ENCODE peak calls at places on chromosomes 11 and 22, in six cellular contexts. One of them, this sample, is unnamed.

GRCh38 chr11:36214484-36214883 is 74.7 kb downstream of the COMMD9 start:
- DNase-seq in psoas muscle: no peak
- DNase-seq in activated CD8-positive, alpha-beta memory T cell treated with anti-CD3 and anti-CD28 coated beads for 1 hour: no peak
- DNase-seq in cardiac fibroblast: no peak
- DNase-seq in AG20443: no peak
- DNase-seq in stimulated activated CD4-positive, alpha-beta T cell treated with anti-CD3 and anti-CD28 coated beads, Interleukin-15, amount 100 ng/mL, for 1 hour: no peak
- DNase-seq in this sample: no peak

GRCh38 chr22:46482311-46482710 is 55.1 kb downstream of the CELSR1 start:
- DNase-seq in stimulated activated CD4-positive, alpha-beta T cell treated with anti-CD3 and anti-CD28 coated beads, Interleukin-15, amount 100 ng/mL, for 1 hour: no peak
- DNase-seq in activated CD8-positive, alpha-beta memory T cell treated with anti-CD3 and anti-CD28 coated beads for 1 hour: no peak
- DNase-seq in cardiac fibroblast: no peak
- DNase-seq in AG20443: no peak
- DNase-seq in psoas muscle: no peak
- DNase-seq in this sample: no peak

GRCh38 chr11:122439911-122440782 is 215.4 kb upstream of the UBASH3B start:
- DNase-seq in psoas muscle: peak; percentile 67
- DNase-seq in cardiac fibroblast: peak; percentile 76
- DNase-seq in stimulated activated CD4-positive, alpha-beta T cell treated with anti-CD3 and anti-CD28 coated beads, Interleukin-15, amount 100 ng/mL, for 1 hour: no peak
- DNase-seq in activated CD8-positive, alpha-beta memory T cell treated with anti-CD3 and anti-CD28 coated beads for 1 hour: no peak
- DNase-seq in AG20443: peak; percentile 76
- DNase-seq in this sample: peak; percentile 45

GRCh38 chr11:42974510-42974909 is 337.3 kb upstream of the API5 start:
- DNase-seq in AG20443: no peak
- DNase-seq in activated CD8-positive, alpha-beta memory T cell treated with anti-CD3 and anti-CD28 coated beads for 1 hour: no peak
- DNase-seq in cardiac fibroblast: no peak
- DNase-seq in stimulated activated CD4-positive, alpha-beta T cell treated with anti-CD3 and anti-CD28 coated beads, Interleukin-15, amount 100 ng/mL, for 1 hour: no peak
- DNase-seq in psoas muscle: no peak
- DNase-seq in this sample: no peak

GRCh38 chr11:122711831-122712378 is 56.4 kb downstream of the UBASH3B start:
- DNase-seq in cardiac fibroblast: peak; percentile 68
- DNase-seq in AG20443: no peak
- DNase-seq in stimulated activated CD4-positive, alpha-beta T cell treated with anti-CD3 and anti-CD28 coated beads, Interleukin-15, amount 100 ng/mL, for 1 hour: no peak
- DNase-seq in activated CD8-positive, alpha-beta memory T cell treated with anti-CD3 and anti-CD28 coated beads for 1 hour: no peak
- DNase-seq in psoas muscle: no peak
- DNase-seq in this sample: no peak

GRCh38 chr11:56740107-56740506 is 8.4 kb downstream of the OR9G4 start:
- DNase-seq in AG20443: no peak
- DNase-seq in psoas muscle: no peak
- DNase-seq in cardiac fibroblast: no peak
- DNase-seq in activated CD8-positive, alpha-beta memory T cell treated with anti-CD3 and anti-CD28 coated beads for 1 hour: no peak
- DNase-seq in stimulated activated CD4-positive, alpha-beta T cell treated with anti-CD3 and anti-CD28 coated beads, Interleukin-15, amount 100 ng/mL, for 1 hour: no peak
- DNase-seq in this sample: no peak

GRCh38 chr22:47027766-47028165 is 265.3 kb downstream of the TBC1D22A start:
- DNase-seq in AG20443: no peak
- DNase-seq in stimulated activated CD4-positive, alpha-beta T cell treated with anti-CD3 and anti-CD28 coated beads, Interleukin-15, amount 100 ng/mL, for 1 hour: no peak
- DNase-seq in activated CD8-positive, alpha-beta memory T cell treated with anti-CD3 and anti-CD28 coated beads for 1 hour: no peak
- DNase-seq in cardiac fibroblast: no peak
- DNase-seq in psoas muscle: no peak
- DNase-seq in this sample: no peak

GRCh38 chr11:102920118-102920684 is 35.3 kb downstream of the MMP13 start:
- DNase-seq in AG20443: no peak
- DNase-seq in stimulated activated CD4-positive, alpha-beta T cell treated with anti-CD3 and anti-CD28 coated beads, Interleukin-15, amount 100 ng/mL, for 1 hour: no peak
- DNase-seq in activated CD8-positive, alpha-beta memory T cell treated with anti-CD3 and anti-CD28 coated beads for 1 hour: no peak
- DNase-seq in psoas muscle: no peak
- DNase-seq in cardiac fibroblast: no peak
- DNase-seq in this sample: no peak

GRCh38 chr22:39176067-39176621 is 23.7 kb upstream of the CBX7 start:
- DNase-seq in cardiac fibroblast: peak; percentile 90
- DNase-seq in activated CD8-positive, alpha-beta memory T cell treated with anti-CD3 and anti-CD28 coated beads for 1 hour: no peak
- DNase-seq in AG20443: peak; percentile 90
- DNase-seq in stimulated activated CD4-positive, alpha-beta T cell treated with anti-CD3 and anti-CD28 coated beads, Interleukin-15, amount 100 ng/mL, for 1 hour: no peak
- DNase-seq in psoas muscle: peak; percentile 83
- DNase-seq in this sample: peak; percentile 86

GRCh38 chr11:27720277-27720830 is 20.1 kb upstream of the BDNF start:
- DNase-seq in cardiac fibroblast: peak; percentile 60
- DNase-seq in psoas muscle: no peak
- DNase-seq in AG20443: peak; percentile 71
- DNase-seq in activated CD8-positive, alpha-beta memory T cell treated with anti-CD3 and anti-CD28 coated beads for 1 hour: no peak
- DNase-seq in stimulated activated CD4-positive, alpha-beta T cell treated with anti-CD3 and anti-CD28 coated beads, Interleukin-15, amount 100 ng/mL, for 1 hour: no peak
- DNase-seq in this sample: peak; percentile 54

GRCh38 chr11:64007629-64008282 is 21.5 kb downstream of the OTUB1 start:
- DNase-seq in activated CD8-positive, alpha-beta memory T cell treated with anti-CD3 and anti-CD28 coated beads for 1 hour: no peak
- DNase-seq in psoas muscle: peak; percentile 92
- DNase-seq in AG20443: peak; percentile 88
- DNase-seq in cardiac fibroblast: peak; percentile 41
- DNase-seq in stimulated activated CD4-positive, alpha-beta T cell treated with anti-CD3 and anti-CD28 coated beads, Interleukin-15, amount 100 ng/mL, for 1 hour: no peak
- DNase-seq in this sample: peak; percentile 73

GRCh38 chr11:102757823-102758549 is 22.4 kb downstream of the MMP10 start:
- DNase-seq in activated CD8-positive, alpha-beta memory T cell treated with anti-CD3 and anti-CD28 coated beads for 1 hour: no peak
- DNase-seq in stimulated activated CD4-positive, alpha-beta T cell treated with anti-CD3 and anti-CD28 coated beads, Interleukin-15, amount 100 ng/mL, for 1 hour: no peak
- DNase-seq in cardiac fibroblast: peak; percentile 45
- DNase-seq in AG20443: peak; percentile 33
- DNase-seq in psoas muscle: no peak
- DNase-seq in this sample: peak; percentile 20

GRCh38 chr11:116513894-116514293 is 258.9 kb downstream of the BUD13 start:
- DNase-seq in cardiac fibroblast: peak; percentile 71
- DNase-seq in AG20443: peak; percentile 35
- DNase-seq in activated CD8-positive, alpha-beta memory T cell treated with anti-CD3 and anti-CD28 coated beads for 1 hour: no peak
- DNase-seq in stimulated activated CD4-positive, alpha-beta T cell treated with anti-CD3 and anti-CD28 coated beads, Interleukin-15, amount 100 ng/mL, for 1 hour: no peak
- DNase-seq in psoas muscle: no peak
- DNase-seq in this sample: peak; percentile 7

GRCh38 chr11:26490546-26490945 is 81.5 kb downstream of the MUC15 start:
- DNase-seq in activated CD8-positive, alpha-beta memory T cell treated with anti-CD3 and anti-CD28 coated beads for 1 hour: no peak
- DNase-seq in cardiac fibroblast: no peak
- DNase-seq in psoas muscle: no peak
- DNase-seq in stimulated activated CD4-positive, alpha-beta T cell treated with anti-CD3 and anti-CD28 coated beads, Interleukin-15, amount 100 ng/mL, for 1 hour: no peak
- DNase-seq in AG20443: no peak
- DNase-seq in this sample: no peak

GRCh38 chr22:25420471-25420924 is 144.0 kb upstream of the GRK3 start:
- DNase-seq in psoas muscle: no peak
- DNase-seq in AG20443: no peak
- DNase-seq in activated CD8-positive, alpha-beta memory T cell treated with anti-CD3 and anti-CD28 coated beads for 1 hour: no peak
- DNase-seq in stimulated activated CD4-positive, alpha-beta T cell treated with anti-CD3 and anti-CD28 coated beads, Interleukin-15, amount 100 ng/mL, for 1 hour: no peak
- DNase-seq in cardiac fibroblast: no peak
- DNase-seq in this sample: no peak

GRCh38 chr11:130023204-130023603 is 20.6 kb upstream of the PRDM10 start:
- DNase-seq in stimulated activated CD4-positive, alpha-beta T cell treated with anti-CD3 and anti-CD28 coated beads, Interleukin-15, amount 100 ng/mL, for 1 hour: no peak
- DNase-seq in cardiac fibroblast: peak; percentile 62
- DNase-seq in activated CD8-positive, alpha-beta memory T cell treated with anti-CD3 and anti-CD28 coated beads for 1 hour: no peak
- DNase-seq in AG20443: peak; percentile 75
- DNase-seq in psoas muscle: no peak
- DNase-seq in this sample: peak; percentile 82

GRCh38 chr22:35850831-35851230 is 133.2 kb downstream of the APOL5 start:
- DNase-seq in activated CD8-positive, alpha-beta memory T cell treated with anti-CD3 and anti-CD28 coated beads for 1 hour: no peak
- DNase-seq in psoas muscle: no peak
- DNase-seq in cardiac fibroblast: no peak
- DNase-seq in stimulated activated CD4-positive, alpha-beta T cell treated with anti-CD3 and anti-CD28 coated beads, Interleukin-15, amount 100 ng/mL, for 1 hour: no peak
- DNase-seq in AG20443: no peak
- DNase-seq in this sample: no peak

GRCh38 chr11:18853086-18853720 is 61.6 kb upstream of the PTPN5 start:
- DNase-seq in cardiac fibroblast: peak; percentile 32
- DNase-seq in psoas muscle: no peak
- DNase-seq in activated CD8-positive, alpha-beta memory T cell treated with anti-CD3 and anti-CD28 coated beads for 1 hour: no peak
- DNase-seq in AG20443: no peak
- DNase-seq in stimulated activated CD4-positive, alpha-beta T cell treated with anti-CD3 and anti-CD28 coated beads, Interleukin-15, amount 100 ng/mL, for 1 hour: no peak
- DNase-seq in this sample: no peak

GRCh38 chr11:69971741-69972140 is 106.4 kb upstream of the ANO1 start:
- DNase-seq in psoas muscle: no peak
- DNase-seq in AG20443: no peak
- DNase-seq in stimulated activated CD4-positive, alpha-beta T cell treated with anti-CD3 and anti-CD28 coated beads, Interleukin-15, amount 100 ng/mL, for 1 hour: no peak
- DNase-seq in activated CD8-positive, alpha-beta memory T cell treated with anti-CD3 and anti-CD28 coated beads for 1 hour: no peak
- DNase-seq in cardiac fibroblast: no peak
- DNase-seq in this sample: no peak

GRCh38 chr11:129280027-129280811 is 88.1 kb upstream of the ARHGAP32 start:
- DNase-seq in AG20443: no peak
- DNase-seq in activated CD8-positive, alpha-beta memory T cell treated with anti-CD3 and anti-CD28 coated beads for 1 hour: no peak
- DNase-seq in stimulated activated CD4-positive, alpha-beta T cell treated with anti-CD3 and anti-CD28 coated beads, Interleukin-15, amount 100 ng/mL, for 1 hour: peak; percentile 10
- DNase-seq in psoas muscle: no peak
- DNase-seq in cardiac fibroblast: peak; percentile 14
- DNase-seq in this sample: no peak

GRCh38 chr22:49951678-49951985 is 8.9 kb upstream of the PIM3 start:
- DNase-seq in cardiac fibroblast: no peak
- DNase-seq in AG20443: no peak
- DNase-seq in activated CD8-positive, alpha-beta memory T cell treated with anti-CD3 and anti-CD28 coated beads for 1 hour: no peak
- DNase-seq in psoas muscle: no peak
- DNase-seq in stimulated activated CD4-positive, alpha-beta T cell treated with anti-CD3 and anti-CD28 coated beads, Interleukin-15, amount 100 ng/mL, for 1 hour: no peak
- DNase-seq in this sample: no peak

GRCh38 chr22:40009231-40009769 is 14.5 kb downstream of the FAM83F start:
- DNase-seq in cardiac fibroblast: no peak
- DNase-seq in stimulated activated CD4-positive, alpha-beta T cell treated with anti-CD3 and anti-CD28 coated beads, Interleukin-15, amount 100 ng/mL, for 1 hour: no peak
- DNase-seq in psoas muscle: no peak
- DNase-seq in AG20443: no peak
- DNase-seq in activated CD8-positive, alpha-beta memory T cell treated with anti-CD3 and anti-CD28 coated beads for 1 hour: no peak
- DNase-seq in this sample: no peak

GRCh38 chr11:108210441-108210840 is 12.0 kb downstream of the NPAT start:
- DNase-seq in AG20443: no peak
- DNase-seq in psoas muscle: no peak
- DNase-seq in stimulated activated CD4-positive, alpha-beta T cell treated with anti-CD3 and anti-CD28 coated beads, Interleukin-15, amount 100 ng/mL, for 1 hour: no peak
- DNase-seq in activated CD8-positive, alpha-beta memory T cell treated with anti-CD3 and anti-CD28 coated beads for 1 hour: no peak
- DNase-seq in cardiac fibroblast: no peak
- DNase-seq in this sample: no peak

GRCh38 chr11:44383246-44383645 is 73.3 kb upstream of the ALX4 start:
- DNase-seq in activated CD8-positive, alpha-beta memory T cell treated with anti-CD3 and anti-CD28 coated beads for 1 hour: no peak
- DNase-seq in cardiac fibroblast: no peak
- DNase-seq in psoas muscle: no peak
- DNase-seq in AG20443: no peak
- DNase-seq in stimulated activated CD4-positive, alpha-beta T cell treated with anti-CD3 and anti-CD28 coated beads, Interleukin-15, amount 100 ng/mL, for 1 hour: no peak
- DNase-seq in this sample: no peak

GRCh38 chr11:72724851-72725730 is 27.1 kb downstream of the ARAP1 start:
- DNase-seq in activated CD8-positive, alpha-beta memory T cell treated with anti-CD3 and anti-CD28 coated beads for 1 hour: peak; percentile 57
- DNase-seq in cardiac fibroblast: peak; percentile 89
- DNase-seq in AG20443: peak; percentile 74
- DNase-seq in stimulated activated CD4-positive, alpha-beta T cell treated with anti-CD3 and anti-CD28 coated beads, Interleukin-15, amount 100 ng/mL, for 1 hour: peak; percentile 51
- DNase-seq in psoas muscle: peak; percentile 79
- DNase-seq in this sample: peak; percentile 80

GRCh38 chr22:42079319-42080251 is at the start of gene SMDT1:
- DNase-seq in psoas muscle: peak; percentile 100
- DNase-seq in activated CD8-positive, alpha-beta memory T cell treated with anti-CD3 and anti-CD28 coated beads for 1 hour: peak; percentile 97
- DNase-seq in cardiac fibroblast: peak; percentile 99
- DNase-seq in stimulated activated CD4-positive, alpha-beta T cell treated with anti-CD3 and anti-CD28 coated beads, Interleukin-15, amount 100 ng/mL, for 1 hour: peak; percentile 94
- DNase-seq in AG20443: peak; percentile 98
- DNase-seq in this sample: peak; percentile 99

GRCh38 chr11:119483881-119484371 is 61.0 kb upstream of the THY1 start:
- DNase-seq in psoas muscle: no peak
- DNase-seq in activated CD8-positive, alpha-beta memory T cell treated with anti-CD3 and anti-CD28 coated beads for 1 hour: no peak
- DNase-seq in AG20443: no peak
- DNase-seq in cardiac fibroblast: no peak
- DNase-seq in stimulated activated CD4-positive, alpha-beta T cell treated with anti-CD3 and anti-CD28 coated beads, Interleukin-15, amount 100 ng/mL, for 1 hour: no peak
- DNase-seq in this sample: no peak

GRCh38 chr11:123452799-123453198 is 22.7 kb downstream of the GRAMD1B start:
- DNase-seq in AG20443: no peak
- DNase-seq in psoas muscle: no peak
- DNase-seq in stimulated activated CD4-positive, alpha-beta T cell treated with anti-CD3 and anti-CD28 coated beads, Interleukin-15, amount 100 ng/mL, for 1 hour: no peak
- DNase-seq in activated CD8-positive, alpha-beta memory T cell treated with anti-CD3 and anti-CD28 coated beads for 1 hour: no peak
- DNase-seq in cardiac fibroblast: no peak
- DNase-seq in this sample: no peak

GRCh38 chr11:69000831-69001245 is 12.2 kb downstream of the MRGPRF start:
- DNase-seq in AG20443: peak; percentile 91
- DNase-seq in cardiac fibroblast: peak; percentile 89
- DNase-seq in psoas muscle: peak; percentile 54
- DNase-seq in stimulated activated CD4-positive, alpha-beta T cell treated with anti-CD3 and anti-CD28 coated beads, Interleukin-15, amount 100 ng/mL, for 1 hour: no peak
- DNase-seq in activated CD8-positive, alpha-beta memory T cell treated with anti-CD3 and anti-CD28 coated beads for 1 hour: no peak
- DNase-seq in this sample: peak; percentile 92

GRCh38 chr11:114571712-114572111 is 12.0 kb upstream of the NXPE1 start:
- DNase-seq in AG20443: no peak
- DNase-seq in stimulated activated CD4-positive, alpha-beta T cell treated with anti-CD3 and anti-CD28 coated beads, Interleukin-15, amount 100 ng/mL, for 1 hour: no peak
- DNase-seq in psoas muscle: no peak
- DNase-seq in cardiac fibroblast: no peak
- DNase-seq in activated CD8-positive, alpha-beta memory T cell treated with anti-CD3 and anti-CD28 coated beads for 1 hour: no peak
- DNase-seq in this sample: no peak

GRCh38 chr11:2130881-2131352 is 8.3 kb downstream of the IGF2 start:
- DNase-seq in psoas muscle: peak; percentile 36
- DNase-seq in AG20443: no peak
- DNase-seq in stimulated activated CD4-positive, alpha-beta T cell treated with anti-CD3 and anti-CD28 coated beads, Interleukin-15, amount 100 ng/mL, for 1 hour: no peak
- DNase-seq in activated CD8-positive, alpha-beta memory T cell treated with anti-CD3 and anti-CD28 coated beads for 1 hour: no peak
- DNase-seq in cardiac fibroblast: no peak
- DNase-seq in this sample: no peak

GRCh38 chr11:110032257-110032656 is 60.9 kb upstream of the ZC3H12C start:
- DNase-seq in activated CD8-positive, alpha-beta memory T cell treated with anti-CD3 and anti-CD28 coated beads for 1 hour: no peak
- DNase-seq in cardiac fibroblast: no peak
- DNase-seq in psoas muscle: no peak
- DNase-seq in stimulated activated CD4-positive, alpha-beta T cell treated with anti-CD3 and anti-CD28 coated beads, Interleukin-15, amount 100 ng/mL, for 1 hour: no peak
- DNase-seq in AG20443: no peak
- DNase-seq in this sample: no peak

GRCh38 chr11:110261195-110262140 is 34.9 kb downstream of the RDX start:
- DNase-seq in AG20443: no peak
- DNase-seq in psoas muscle: no peak
- DNase-seq in stimulated activated CD4-positive, alpha-beta T cell treated with anti-CD3 and anti-CD28 coated beads, Interleukin-15, amount 100 ng/mL, for 1 hour: no peak
- DNase-seq in activated CD8-positive, alpha-beta memory T cell treated with anti-CD3 and anti-CD28 coated beads for 1 hour: no peak
- DNase-seq in cardiac fibroblast: peak; percentile 22
- DNase-seq in this sample: no peak

GRCh38 chr11:70755410-70756158 is 357.3 kb downstream of the CTTN start:
- DNase-seq in cardiac fibroblast: peak; percentile 74
- DNase-seq in activated CD8-positive, alpha-beta memory T cell treated with anti-CD3 and anti-CD28 coated beads for 1 hour: peak; percentile 42
- DNase-seq in psoas muscle: peak; percentile 86
- DNase-seq in stimulated activated CD4-positive, alpha-beta T cell treated with anti-CD3 and anti-CD28 coated beads, Interleukin-15, amount 100 ng/mL, for 1 hour: peak; percentile 33
- DNase-seq in AG20443: peak; percentile 97
- DNase-seq in this sample: peak; percentile 94

GRCh38 chr11:102544594-102544993 is 14.0 kb upstream of the MMP7 start:
- DNase-seq in AG20443: no peak
- DNase-seq in cardiac fibroblast: no peak
- DNase-seq in activated CD8-positive, alpha-beta memory T cell treated with anti-CD3 and anti-CD28 coated beads for 1 hour: no peak
- DNase-seq in stimulated activated CD4-positive, alpha-beta T cell treated with anti-CD3 and anti-CD28 coated beads, Interleukin-15, amount 100 ng/mL, for 1 hour: no peak
- DNase-seq in psoas muscle: no peak
- DNase-seq in this sample: no peak

GRCh38 chr11:34356576-34356917 is 1.3 kb downstream of the ABTB2 start:
- DNase-seq in activated CD8-positive, alpha-beta memory T cell treated with anti-CD3 and anti-CD28 coated beads for 1 hour: no peak
- DNase-seq in cardiac fibroblast: peak; percentile 63
- DNase-seq in AG20443: peak; percentile 47
- DNase-seq in psoas muscle: no peak
- DNase-seq in stimulated activated CD4-positive, alpha-beta T cell treated with anti-CD3 and anti-CD28 coated beads, Interleukin-15, amount 100 ng/mL, for 1 hour: peak; percentile 8
- DNase-seq in this sample: no peak

This sample was measured in AG08395.